ENCODE peak calls at places on chromosomes 12 and 14, in nine cellular contexts. R is CD8-positive, alpha-beta T cell; K is A673; V is mesendoderm; E is adrenal gland; B is ascending aorta; M is heart left ventricle; G is astrocyte; W is MG63. T is an unnamed sample.
A peak's percentile ranks its signal among the peaks of the same experiment; 100 is the strongest.

GRCh38 chr14:94827711-94828505 is 58.0 kb upstream of the GSC start:
- DNase-seq in R (no peak), K (no peak), V (no peak), E (no peak), B (no peak), M (peak; percentile 21), G (no peak), W (peak; percentile 24), T (no peak)

GRCh38 chr12:113453330-113453729 is 18.3 kb downstream of the LHX5 start:
- DNase-seq in R (no peak), K (no peak), V (no peak), E (no peak), B (no peak), M (no peak), G (no peak), W (no peak), T (no peak)

GRCh38 chr14:65303902-65304222 is 108.7 kb upstream of the FUT8 start:
- DNase-seq in R (no peak), K (no peak), V (no peak), E (no peak), B (no peak), M (no peak), G (peak; percentile 12), W (no peak), T (no peak)

GRCh38 chr14:55160989-55161388 is 30.4 kb downstream of the DLGAP5 start:
- DNase-seq in R (no peak), K (peak; percentile 48), V (no peak), E (no peak), B (no peak), M (no peak), G (peak; percentile 23), W (no peak), T (no peak)

GRCh38 chr14:95046711-95047681 is 110.3 kb downstream of the DICER1 start:
- DNase-seq in R (no peak), K (no peak), V (no peak), E (no peak), B (no peak), M (no peak), G (no peak), W (no peak), T (no peak)

GRCh38 chr12:89951694-89952060 is 243.0 kb upstream of the ATP2B1 start:
- DNase-seq in R (no peak), K (no peak), V (no peak), E (no peak), B (no peak), M (no peak), G (no peak), W (no peak), T (no peak)

GRCh38 chr12:96861656-96862055 is 45.4 kb upstream of the NEDD1 start:
- DNase-seq in R (no peak), K (no peak), V (no peak), E (no peak), B (no peak), M (no peak), G (peak; percentile 68), W (peak; percentile 5), T (no peak)

GRCh38 chr12:114955414-114956014 is 271.5 kb upstream of the TBX3 start:
- DNase-seq in R (no peak), K (no peak), V (no peak), E (no peak), B (no peak), M (no peak), G (peak; percentile 15), W (no peak), T (no peak)

GRCh38 chr14:20799955-20800544 is 2.6 kb downstream of the RNASE1 start:
- DNase-seq in R (no peak), K (no peak), V (peak; percentile 78), E (peak; percentile 24), B (no peak), M (peak; percentile 61), G (no peak), W (no peak), T (peak; percentile 68)

GRCh38 chr14:87286191-87286590 is 706.8 kb downstream of the GALC start:
- DNase-seq in R (no peak), K (no peak), V (no peak), E (no peak), B (no peak), M (no peak), G (no peak), W (no peak), T (no peak)

GRCh38 chr12:23987032-23987431 is 37.6 kb upstream of the SOX5 start:
- DNase-seq in R (no peak), K (no peak), V (no peak), E (no peak), B (no peak), M (no peak), G (no peak), W (no peak), T (no peak)

GRCh38 chr14:31070431-31070830 is 44.3 kb upstream of the STRN3 start:
- DNase-seq in R (no peak), K (no peak), V (peak; percentile 91), E (no peak), B (no peak), M (no peak), G (peak; percentile 99), W (peak; percentile 9), T (peak; percentile 11)

GRCh38 chr14:85856430-85856829 is 326.5 kb downstream of the FLRT2 start:
- DNase-seq in R (no peak), K (no peak), V (peak; percentile 5), E (no peak), B (no peak), M (no peak), G (no peak), W (no peak), T (no peak)

GRCh38 chr12:50960130-50960529 is 7.8 kb downstream of the HIGD1C start:
- DNase-seq in R (no peak), K (peak; percentile 28), V (no peak), E (no peak), B (no peak), M (no peak), G (peak; percentile 18), W (no peak), T (no peak)

GRCh38 chr14:68088463-68088862 is 268.9 kb downstream of the RAD51B start:
- DNase-seq in R (no peak), K (peak; percentile 32), V (no peak), E (no peak), B (no peak), M (no peak), G (peak; percentile 71), W (no peak), T (no peak)
- H3K4me3 ChIP-seq in R (no peak overlapping the region), K (no peak overlapping the region), V (no peak overlapping the region), E (no peak overlapping the region), B (no peak overlapping the region), M (no peak overlapping the region), G (no peak overlapping the region), W (no peak overlapping the region), T (no peak overlapping the region)

GRCh38 chr14:104968541-104969401 is 9.4 kb downstream of the AHNAK2 start:
- DNase-seq in R (no peak), K (peak; percentile 36), V (peak; percentile 66), E (peak; percentile 49), B (no peak), M (peak; percentile 6), G (peak; percentile 12), W (no peak), T (no peak)

GRCh38 chr14:104970231-104971068 is 7.7 kb downstream of the AHNAK2 start:
- DNase-seq in R (no peak), K (peak; percentile 37), V (peak; percentile 42), E (no peak), B (no peak), M (peak; percentile 65), G (peak; percentile 86), W (peak; percentile 90), T (peak; percentile 87)

GRCh38 chr14:104971447-104972240 is 6.5 kb downstream of the AHNAK2 start:
- DNase-seq in R (no peak), K (no peak), V (no peak), E (no peak), B (no peak), M (no peak), G (no peak), W (no peak), T (no peak)

GRCh38 chr14:104968153-104968527 is 10.0 kb downstream of the AHNAK2 start:
- DNase-seq in R (no peak), K (peak; percentile 60), V (peak; percentile 56), E (peak; percentile 51), B (no peak), M (peak; percentile 82), G (peak; percentile 42), W (no peak), T (peak; percentile 72)

DNA sequence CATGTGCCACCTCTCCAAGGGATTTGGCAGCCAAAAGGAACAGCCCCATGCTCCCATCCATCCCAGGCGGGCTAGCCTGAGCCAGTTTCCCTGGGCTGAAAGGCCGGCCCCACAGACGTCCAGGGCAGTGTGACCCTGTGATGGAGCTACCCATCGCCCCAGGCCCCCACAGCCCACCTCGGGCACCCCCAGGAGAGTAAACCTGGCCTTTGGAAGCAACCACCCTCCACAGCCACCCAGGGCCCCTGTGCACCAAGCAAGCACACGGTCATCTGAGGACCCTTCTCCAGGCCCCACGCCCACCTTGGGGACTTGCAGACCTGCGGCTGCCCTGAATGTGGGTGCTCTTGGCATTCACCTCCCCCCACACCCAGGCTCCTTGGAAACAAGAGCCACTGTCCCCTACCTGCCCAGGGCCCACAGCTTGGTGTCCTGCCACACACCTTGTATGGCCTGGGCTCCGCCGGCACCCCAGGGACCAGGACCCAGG is 8.4 kb downstream of the AHNAK2 start:
- DNase-seq in R (no peak), K (no peak), V (no peak), E (no peak), B (no peak), M (peak; percentile 5), G (no peak), W (no peak), T (no peak)
- H3K4me3 ChIP-seq in R (no peak overlapping the region), K (no peak overlapping the region), V (no peak overlapping the region), E (no peak overlapping the region), B (no peak overlapping the region), M (peak overlapping the region; percentile 27), G (no peak overlapping the region), W (no peak overlapping the region), T (no peak overlapping the region)

DNA sequence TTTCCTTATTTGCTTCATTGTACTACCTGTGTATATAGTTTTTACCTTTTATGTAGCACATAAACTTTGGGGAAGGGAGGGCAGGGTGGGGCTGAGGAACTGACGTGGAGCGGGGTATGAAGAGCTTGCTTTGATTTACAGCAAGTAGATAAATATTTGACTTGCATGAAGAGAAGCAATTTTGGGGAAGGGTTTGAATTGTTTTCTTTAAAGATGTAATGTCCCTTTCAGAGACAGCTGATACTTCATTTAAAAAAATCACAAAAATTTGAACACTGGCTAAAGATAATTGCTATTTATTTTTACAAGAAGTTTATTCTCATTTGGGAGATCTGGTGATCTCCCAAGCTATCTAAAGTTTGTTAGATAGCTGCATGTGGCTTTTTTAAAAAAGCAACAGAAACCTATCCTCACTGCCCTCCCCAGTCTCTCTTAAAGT is 4.1 kb downstream of the CDKN1B start:
- DNase-seq in R (no peak), K (no peak), V (no peak), E (no peak), B (no peak), M (no peak), G (no peak), W (no peak), T (no peak)
- H3K4me3 ChIP-seq in R (peak overlapping the region; percentile 96), K (peak overlapping the region; percentile 96), V (no peak overlapping the region), E (peak overlapping the region; percentile 91), B (peak overlapping the region; percentile 75), M (no peak overlapping the region), G (peak overlapping the region; percentile 50), W (peak overlapping the region; percentile 87), T (no peak overlapping the region)

DNA sequence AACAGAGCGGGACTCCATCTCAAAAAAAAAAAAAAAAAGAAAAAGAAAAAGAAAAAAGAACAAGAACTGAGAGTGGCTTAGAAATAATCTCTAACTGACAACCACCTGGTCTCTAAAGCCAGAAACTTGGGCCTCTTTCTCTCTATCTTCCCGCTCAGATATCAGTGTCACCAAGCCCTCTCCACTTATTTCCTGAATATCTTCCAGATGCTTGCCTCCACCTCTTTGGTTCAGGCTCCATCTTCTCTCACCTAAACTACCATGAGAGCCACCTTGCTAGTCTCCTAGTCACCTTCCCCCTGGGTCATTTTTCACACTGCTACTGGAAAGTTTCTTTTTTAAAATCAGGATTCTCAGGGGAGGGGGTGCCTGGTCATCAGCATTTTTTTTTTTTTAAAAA is 1.8 kb upstream of the TM9SF1 start:
- DNase-seq in R (no peak), K (no peak), V (no peak), E (no peak), B (no peak), M (no peak), G (no peak), W (no peak), T (no peak)
- H3K4me3 ChIP-seq in R (no peak overlapping the region), K (peak overlapping the region; percentile 7), V (no peak overlapping the region), E (no peak overlapping the region), B (no peak overlapping the region), M (no peak overlapping the region), G (no peak overlapping the region), W (no peak overlapping the region), T (no peak overlapping the region)

T was measured in right atrium auricular region.